ENCODE peak calls at places on chromosomes 12 and 14, in five cellular contexts. G, P, Z, U and Y are unnamed samples. For H3K4me1, the result is how much of the 10 kb centered on the place peaks cover.

GRCh38 chr12:88036368-88036965 is 7.3 kb upstream of the C12orf50 start:
- DNase-seq in G (no peak), P (no peak), Z (no peak), U (no peak), Y (no peak)

GRCh38 chr14:59788176-59788575 is 82.4 kb downstream of the RTN1 start:
- DNase-seq in G (no peak), P (no peak), Z (no peak), U (no peak), Y (no peak)

GRCh38 chr14:26402126-26402525 is 195.7 kb downstream of the NOVA1 start:
- DNase-seq in G (no peak), P (no peak), Z (no peak), U (no peak), Y (no peak)

GRCh38 chr12:50003595-50003994 is 21.7 kb downstream of the RACGAP1 start:
- DNase-seq in G (no peak), P (no peak), Z (no peak), U (no peak), Y (no peak)

GRCh38 chr12:57580466-57580795 is 10.6 kb upstream of the PIP4K2C start:
- DNase-seq in G (no peak), P (no peak), Z (no peak), U (no peak), Y (no peak)

GRCh38 chr12:53492830-53493609 is 6.2 kb downstream of the MAP3K12 start:
- DNase-seq in G (peak), P (peak), Z (peak), U (peak), Y (peak)

GRCh38 chr12:100706029-100706428 is 88.5 kb upstream of the ANO4 start:
- DNase-seq in G (no peak), P (no peak), Z (no peak), U (peak), Y (no peak)

GRCh38 chr12:22034709-22035506 is 11.1 kb upstream of the CMAS start:
- DNase-seq in G (no peak), P (no peak), Z (no peak), U (no peak), Y (no peak)

GRCh38 chr12:41302979-41303403 is 114.9 kb downstream of the PDZRN4 start:
- DNase-seq in G (no peak), P (no peak), Z (no peak), U (no peak), Y (no peak)

GRCh38 chr12:2813573-2814185 is 1.2 kb downstream of the ITFG2 start:
- DNase-seq in G (peak), P (peak), Z (no peak), U (peak), Y (peak)

GRCh38 chr12:132162508-132163031 is 18.3 kb downstream of the NOC4L start:
- DNase-seq in G (no peak), P (no peak), Z (no peak), U (no peak), Y (peak)

GRCh38 chr12:85626031-85626781 is 210.0 kb downstream of the RASSF9 start:
- DNase-seq in G (no peak), P (no peak), Z (no peak), U (peak), Y (no peak)

GRCh38 chr12:80848858-80849257 is 88.9 kb downstream of the LIN7A start:
- DNase-seq in G (no peak), P (no peak), Z (no peak), U (no peak), Y (no peak)

GRCh38 chr12:3492868-3493224 is 1.8 kb downstream of the PRMT8 start:
- DNase-seq in G (no peak), P (no peak), Z (no peak), U (no peak), Y (no peak)

GRCh38 chr12:63069860-63070617 is 81.0 kb downstream of the AVPR1A start:
- DNase-seq in G (no peak), P (no peak), Z (no peak), U (no peak), Y (no peak)

GRCh38 chr12:32052300-32052691 is 54.4 kb upstream of the BICD1 start:
- DNase-seq in G (no peak), P (no peak), Z (no peak), U (no peak), Y (no peak)

GRCh38 chr12:74801625-74802024 is 264.0 kb downstream of the ATXN7L3B start:
- DNase-seq in G (no peak), P (no peak), Z (no peak), U (no peak), Y (no peak)

GRCh38 chr12:69056743-69057515 is 124.0 kb upstream of the CPM start:
- DNase-seq in G (no peak), P (no peak), Z (no peak), U (no peak), Y (no peak)

GRCh38 chr14:101972126-101972785 is 7.9 kb downstream of the DYNC1H1 start:
- DNase-seq in G (no peak), P (no peak), Z (peak), U (peak), Y (no peak)

GRCh38 chr12:101667591-101667990 is 29.8 kb upstream of the CHPT1 start:
- DNase-seq in G (no peak), P (no peak), Z (no peak), U (no peak), Y (no peak)

GRCh38 chr14:76975865-76976622 is 52.5 kb downstream of the IRF2BPL start:
- DNase-seq in G (no peak), P (no peak), Z (no peak), U (no peak), Y (no peak)

GRCh38 chr12:87930033-87930432 is 99.2 kb downstream of the C12orf50 start:
- DNase-seq in G (no peak), P (no peak), Z (no peak), U (no peak), Y (no peak)

GRCh38 chr12:113359939-113360748 is 1.8 kb downstream of the PLBD2 start:
- DNase-seq in G (no peak), P (no peak), Z (no peak), U (no peak), Y (no peak)

GRCh38 chr12:71397433-71397954 is 42.1 kb upstream of the LGR5 start:
- DNase-seq in G (no peak), P (no peak), Z (no peak), U (no peak), Y (no peak)

DNA sequence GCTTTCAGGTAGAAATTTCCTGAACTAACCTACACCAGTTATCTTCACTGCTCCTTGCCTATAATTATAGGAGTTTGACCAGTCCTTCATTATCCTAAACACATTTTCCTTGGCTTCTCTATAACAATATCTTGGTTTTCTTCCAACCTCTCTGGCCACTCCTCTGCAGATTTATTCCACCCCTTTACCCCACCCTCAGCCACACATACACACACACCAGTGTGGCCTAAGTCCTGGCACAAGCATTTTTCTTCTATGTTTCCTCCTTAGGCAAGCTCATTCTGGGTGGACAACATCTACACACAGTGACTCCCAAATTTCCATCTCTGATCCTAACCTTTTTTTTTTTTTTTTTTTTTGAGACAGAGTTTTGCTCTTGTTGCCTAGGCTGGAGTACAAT is 25.1 kb downstream of the CDK17 start:
- DNase-seq in G (no peak), P (no peak), Z (no peak), U (no peak), Y (no peak)
- H3K4me1 ChIP-seq in G (half or more), P (under half), Z (under half), U (under half), Y (half or more)

GRCh38 chr14:105152794-105153241 is 15.8 kb downstream of the JAG2 start:
- DNase-seq in G (no peak), P (no peak), Z (no peak), U (no peak), Y (no peak)
- H3K27ac ChIP-seq in G (no peak), P (no peak), Z (no peak), U (no peak), Y (no peak)

DNA sequence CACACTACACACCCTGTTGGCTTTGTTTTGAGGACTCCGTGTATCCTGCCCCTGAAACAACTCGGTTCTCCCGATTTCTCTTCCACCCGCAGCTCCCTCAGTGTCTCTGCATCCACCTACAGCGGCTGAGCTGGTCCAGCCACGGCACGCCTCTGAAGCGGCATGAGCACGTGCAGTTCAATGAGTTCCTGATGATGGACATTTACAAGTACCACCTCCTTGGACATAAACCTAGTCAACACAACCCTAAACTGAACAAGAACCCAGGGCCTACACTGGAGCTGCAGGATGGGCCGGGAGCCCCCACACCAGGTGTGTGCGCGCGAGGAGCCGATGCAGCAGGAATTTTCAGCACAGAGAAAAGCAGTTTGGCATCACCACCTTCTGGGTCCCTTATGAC is 10.5 kb downstream of the ALKBH2 start:
- DNase-seq in G (no peak), P (no peak), Z (no peak), U (no peak), Y (no peak)
- H3K4me1 ChIP-seq in G (under half), P (under half), Z (under half), U (under half), Y (under half)

DNA sequence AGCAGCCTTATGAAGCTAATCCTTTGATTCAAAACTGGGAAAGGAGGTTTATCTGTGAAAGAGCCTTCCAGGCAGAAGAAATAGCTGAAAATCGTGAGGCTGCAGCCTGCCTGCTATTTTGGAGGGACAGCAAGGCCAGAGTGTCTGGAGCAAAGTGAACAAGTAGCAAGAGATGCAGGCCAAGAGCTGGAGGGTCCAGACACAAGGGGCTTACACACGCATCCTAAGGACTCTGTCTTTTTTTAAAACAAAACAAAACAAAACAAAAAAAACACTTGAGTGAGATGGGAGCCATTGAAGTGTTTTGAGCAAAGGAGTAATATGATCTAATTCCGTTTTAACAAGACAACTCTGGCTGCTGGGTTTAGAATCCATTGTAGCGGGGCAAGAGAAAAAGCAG is 76.4 kb upstream of the BCAT1 start:
- DNase-seq in G (no peak), P (no peak), Z (no peak), U (no peak), Y (no peak)
- H3K27ac ChIP-seq in G (no peak), P (no peak), Z (no peak), U (no peak), Y (no peak)

GRCh38 chr12:104510873-104511243 is 54.1 kb downstream of the CHST11 start:
- DNase-seq in G (no peak), P (no peak), Z (no peak), U (no peak), Y (no peak)
- H3K4me1 ChIP-seq in G (under half), P (under half), Z (under half), U (under half), Y (under half)

GRCh38 chr12:26271889-26272492 is 76.6 kb downstream of the SSPN start:
- DNase-seq in G (no peak), P (no peak), Z (peak), U (no peak), Y (peak)

GRCh38 chr12:26275313-26276257 is 80.2 kb downstream of the SSPN start:
- DNase-seq in G (no peak), P (no peak), Z (no peak), U (no peak), Y (no peak)

GRCh38 chr12:26274441-26275312 is 79.3 kb downstream of the SSPN start:
- DNase-seq in G (no peak), P (no peak), Z (peak), U (peak), Y (no peak)

GRCh38 chr12:26271024-26271423 is 75.7 kb downstream of the SSPN start:
- DNase-seq in G (no peak), P (no peak), Z (no peak), U (no peak), Y (no peak)

GRCh38 chr12:26273811-26274210 is 78.4 kb downstream of the SSPN start:
- DNase-seq in G (no peak), P (no peak), Z (no peak), U (no peak), Y (no peak)
- H3K27ac ChIP-seq in G (no peak), P (no peak), Z (no peak), U (no peak), Y (no peak)

GRCh38 chr14:75011356-75012097 is 8.8 kb downstream of the EIF2B2 start:
- DNase-seq in G (no peak), P (no peak), Z (no peak), U (no peak), Y (no peak)

GRCh38 chr14:75016815-75017214 is 14.1 kb downstream of the EIF2B2 start:
- DNase-seq in G (no peak), P (no peak), Z (no peak), U (no peak), Y (no peak)

GRCh38 chr14:75013290-75013689 is 10.6 kb downstream of the EIF2B2 start:
- DNase-seq in G (no peak), P (no peak), Z (no peak), U (no peak), Y (no peak)

GRCh38 chr14:75018684-75019083 is 16.0 kb downstream of the EIF2B2 start:
- DNase-seq in G (no peak), P (no peak), Z (no peak), U (no peak), Y (no peak)

GRCh38 chr14:75015496-75015895 is 12.8 kb downstream of the EIF2B2 start:
- DNase-seq in G (no peak), P (no peak), Z (no peak), U (no peak), Y (no peak)
- H3K4me1 ChIP-seq in G (under half), P (under half), Z (under half), U (under half), Y (under half)

DNA sequence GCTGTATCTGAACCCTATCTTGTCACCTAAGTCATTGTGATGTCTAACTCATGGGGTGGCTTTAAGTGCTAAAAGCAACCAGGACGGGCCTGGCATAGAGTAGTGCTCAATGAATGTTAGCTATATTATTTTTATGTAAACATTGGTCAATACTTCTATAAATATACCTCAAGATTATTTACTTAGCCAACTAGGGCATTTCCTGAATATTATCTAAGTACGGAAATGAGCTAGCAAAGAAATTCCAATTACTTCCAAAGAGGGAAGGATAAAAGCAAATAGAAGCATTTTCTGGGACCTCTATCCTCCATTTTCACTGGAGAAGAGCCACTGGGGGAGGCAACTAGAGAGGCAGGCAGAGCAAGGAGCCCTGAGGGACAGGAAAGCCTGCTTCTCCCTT is 20.6 kb downstream of the CCDC92 start:
- DNase-seq in G (no peak), P (no peak), Z (no peak), U (no peak), Y (no peak)
- H3K27ac ChIP-seq in G (no peak), P (no peak), Z (no peak), U (no peak), Y (no peak)